ENCODE peak calls at places on chromosome 14, in seven cellular contexts. B, S, H, G, Y, J and D are unnamed samples.

GRCh38 chr14:101360045-101360931 is 201.0 kb upstream of the DIO3 start:
- DNase-seq in J (no peak), S (no peak), B (no peak), H (no peak), Y (peak; percentile 66), G (no peak), D (no peak)

GRCh38 chr14:22002860-22003284 is 329.3 kb upstream of the OR4E1 start:
- DNase-seq in H (peak; percentile 32), S (no peak), J (peak; percentile 15), G (peak; percentile 16), B (no peak), Y (peak; percentile 40), D (peak; percentile 33)

GRCh38 chr14:91229743-91230200 is 14.7 kb downstream of the GPR68 start:
- DNase-seq in B (no peak), G (no peak), H (peak; percentile 95), Y (no peak), J (no peak), S (no peak), D (no peak)

GRCh38 chr14:47966411-47966810 is 291.0 kb upstream of the MDGA2 start:
- DNase-seq in S (no peak), B (no peak), J (no peak), H (no peak), G (no peak), Y (no peak), D (no peak)

GRCh38 chr14:70004791-70005190 is 125.6 kb downstream of the SMOC1 start:
- DNase-seq in H (no peak), G (no peak), Y (no peak), S (no peak), B (no peak), J (no peak), D (no peak)

GRCh38 chr14:55715889-55716288 is 135.9 kb downstream of the KTN1 start:
- DNase-seq in J (no peak), G (no peak), H (no peak), B (no peak), S (peak; percentile 24), Y (no peak), D (no peak)

GRCh38 chr14:90454041-90455000 is 57.5 kb downstream of the CALM1 start:
- DNase-seq in Y (peak; percentile 76), H (peak; percentile 53), S (peak; percentile 82), G (peak; percentile 57), B (peak; percentile 85), J (peak; percentile 47), D (peak; percentile 32)

GRCh38 chr14:74403619-74404417 is 22.2 kb downstream of the SYNDIG1L start:
- DNase-seq in B (no peak), S (no peak), G (no peak), Y (no peak), H (no peak), J (no peak), D (no peak)

GRCh38 chr14:63938198-63939005 is 85.6 kb downstream of the SYNE2 start:
- DNase-seq in G (no peak), B (no peak), Y (no peak), J (peak; percentile 54), S (no peak), H (no peak), D (no peak)

GRCh38 chr14:27995688-27996087 is 770.9 kb upstream of the FOXG1 start:
- DNase-seq in G (no peak), Y (no peak), H (no peak), B (no peak), J (no peak), S (no peak), D (no peak)

GRCh38 chr14:102231476-102232347 is 73.3 kb downstream of the MOK start:
- DNase-seq in S (no peak), G (no peak), J (no peak), Y (no peak), B (no peak), H (no peak), D (no peak)

GRCh38 chr14:33210304-33210703 is 271.6 kb downstream of the NPAS3 start:
- DNase-seq in J (no peak), H (peak; percentile 8), B (no peak), Y (peak; percentile 2), S (no peak), G (no peak), D (peak; percentile 0)

GRCh38 chr14:57038689-57039088 is 228.4 kb upstream of the OTX2 start:
- DNase-seq in B (no peak), H (peak; percentile 2), J (no peak), Y (no peak), G (no peak), S (no peak), D (no peak)

GRCh38 chr14:50339178-50339804 is 27.2 kb downstream of the DMAC2L start:
- DNase-seq in Y (no peak), S (no peak), B (no peak), G (no peak), H (no peak), J (no peak), D (no peak)

GRCh38 chr14:22420598-22421186 is 168.3 kb downstream of the DAD1 start:
- DNase-seq in H (peak; percentile 76), B (no peak), J (no peak), Y (no peak), G (no peak), S (no peak), D (no peak)

GRCh38 chr14:101557811-101558738 is 3.2 kb upstream of the DIO3 start:
- DNase-seq in J (no peak), B (peak; percentile 58), H (no peak), S (no peak), G (no peak), Y (peak; percentile 7), D (no peak)

GRCh38 chr14:56153271-56153670 is 35.1 kb downstream of the PELI2 start:
- DNase-seq in H (no peak), S (no peak), B (no peak), J (no peak), G (no peak), Y (no peak), D (no peak)

GRCh38 chr14:68937790-68938514 is 41.1 kb downstream of the ACTN1 start:
- DNase-seq in J (peak; percentile 72), B (peak; percentile 63), S (peak; percentile 66), Y (peak; percentile 11), H (no peak), G (no peak), D (no peak)

GRCh38 chr14:49946320-49947141 is 53.6 kb downstream of the ARF6 start:
- DNase-seq in S (no peak), Y (peak; percentile 20), H (no peak), B (no peak), G (no peak), J (no peak), D (no peak)

DNA sequence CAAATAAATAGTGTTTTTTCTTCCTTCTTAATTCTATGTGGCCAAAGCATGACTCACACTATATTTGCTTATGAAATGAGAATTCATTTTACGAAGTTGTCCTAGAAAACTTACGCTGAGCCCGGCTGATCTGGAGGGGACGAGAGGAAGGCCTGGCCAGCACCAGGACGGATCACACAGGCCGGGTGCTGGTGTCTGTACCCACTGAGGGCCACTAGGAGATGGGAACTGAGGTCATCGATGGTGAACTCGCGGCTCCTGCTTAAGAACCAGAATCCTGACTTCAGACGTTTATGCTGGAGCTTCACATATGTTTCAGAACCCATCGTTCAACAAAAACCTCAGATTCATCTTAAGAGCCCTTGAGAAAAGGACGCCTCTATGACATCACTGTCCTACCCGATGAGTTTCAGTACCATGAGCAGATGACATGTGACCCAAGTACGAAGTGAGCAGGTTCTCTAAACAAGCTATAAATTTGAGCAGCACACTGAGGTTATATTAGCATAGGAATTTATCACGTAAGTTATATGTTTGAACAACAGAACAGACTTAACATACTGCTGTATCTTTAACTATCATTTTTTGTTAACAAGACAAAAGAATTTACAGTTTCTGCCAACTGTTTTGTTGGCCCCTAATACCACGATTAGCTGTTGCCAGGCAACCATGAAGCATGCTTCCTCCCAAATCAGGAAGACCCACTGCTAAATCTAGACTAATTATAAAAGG is 111.9 kb downstream of the FOXN3 start:
- DNase-seq in G (no peak), H (peak; percentile 30), S (peak; percentile 37), Y (no peak), J (no peak), B (no peak), D (no peak)
- TF ChIP-seq POLR2A in G (no peak), H (no peak), S (no peak), Y (no peak), J (no peak), B (no peak), D (no peak)

GRCh38 chr14:61376314-61376713 is 54.9 kb downstream of the PRKCH start:
- DNase-seq in S (no peak), G (no peak), Y (peak; percentile 8), H (no peak), B (no peak), J (no peak), D (no peak)
- TF ChIP-seq POLR2A in S (no peak), G (no peak), Y (no peak), H (no peak), B (no peak), J (no peak), D (no peak)

DNA sequence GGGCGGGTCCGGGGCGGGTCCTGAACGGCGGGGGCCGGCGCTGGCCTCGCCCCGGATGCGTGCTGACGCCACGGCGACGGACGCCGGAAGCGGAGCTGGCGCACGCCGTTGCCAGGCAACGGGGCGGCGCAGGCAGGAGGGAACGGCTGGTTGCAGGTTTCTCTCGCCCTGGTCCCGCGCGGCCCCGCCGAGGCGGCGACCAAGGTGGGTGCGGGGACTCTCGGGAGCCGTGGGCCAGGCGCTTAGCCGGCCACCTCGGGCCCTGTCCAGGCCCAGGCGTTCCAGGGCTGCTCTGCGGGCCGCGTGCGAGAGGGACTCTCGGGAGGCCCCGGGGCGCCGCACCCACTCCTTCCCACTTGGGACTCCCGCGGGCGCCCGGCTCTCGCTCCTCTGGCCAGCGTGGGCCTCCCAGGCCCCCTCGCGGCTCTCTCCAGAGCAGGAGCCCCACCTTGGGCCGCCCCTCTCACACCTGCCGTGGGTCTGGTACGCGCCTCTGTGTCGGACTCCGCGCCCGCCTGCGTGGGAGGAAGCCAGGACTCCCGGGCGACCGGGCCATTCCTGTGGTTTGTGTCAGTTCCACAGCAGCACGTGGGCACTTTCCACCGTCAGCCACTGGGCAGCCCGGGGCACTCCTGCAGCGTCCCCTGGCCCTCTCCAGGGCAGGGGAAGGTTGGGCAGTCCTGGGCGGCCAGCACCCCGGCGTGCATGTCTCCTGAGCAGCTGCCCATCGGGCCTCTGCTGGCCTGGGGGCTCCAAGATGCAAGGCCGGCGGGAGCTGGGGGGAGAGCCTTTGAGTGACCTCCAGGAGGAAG is at the start of gene CLBA1:
- DNase-seq in Y (peak; percentile 91), B (peak; percentile 89), J (peak; percentile 89), G (peak; percentile 72), H (peak; percentile 90), S (peak; percentile 91), D (peak; percentile 92)
- TF ChIP-seq POLR2A in Y (no peak), B (peak; percentile 17), J (peak; percentile 76), G (peak; percentile 46), H (peak; percentile 60), S (peak; percentile 49), D (peak; percentile 32)

GRCh38 chr14:65128096-65128495 is 25.8 kb upstream of the MAX start:
- DNase-seq in J (no peak), G (no peak), S (no peak), Y (no peak), H (no peak), B (no peak), D (no peak)
- TF ChIP-seq POLR2A in J (no peak), G (no peak), S (no peak), Y (no peak), H (no peak), B (no peak), D (no peak)

GRCh38 chr14:100121643-100122480 is 37.6 kb downstream of the DEGS2 start:
- DNase-seq in H (peak; percentile 34), B (no peak), Y (no peak), S (no peak), G (no peak), J (no peak), D (no peak)
- TF ChIP-seq POLR2A in H (no peak), B (no peak), Y (no peak), S (no peak), G (no peak), J (no peak), D (no peak)